ENCODE peak calls at places on chromosomes 16 and 17, in nine cellular contexts. One of them, this sample, is unnamed.

GRCh38 chr16:17927015-17927414 is 409.5 kb downstream of the NPIPA8 start:
- DNase-seq in CD4-positive, alpha-beta memory T cell: no peak
- DNase-seq in aorta: no peak
- DNase-seq in brain microvascular endothelial cell: no peak
- DNase-seq in A549: no peak
- DNase-seq in mesendoderm: peak
- DNase-seq in heart right ventricle: no peak
- DNase-seq in esophagus squamous epithelium: no peak
- DNase-seq in keratinocyte: no peak
- DNase-seq in this sample: no peak

GRCh38 chr17:50508573-50509460 is 578 bp downstream of the MYCBPAP start:
- DNase-seq in mesendoderm: no peak
- DNase-seq in heart right ventricle: no peak
- DNase-seq in esophagus squamous epithelium: no peak
- DNase-seq in brain microvascular endothelial cell: no peak
- DNase-seq in A549: no peak
- DNase-seq in keratinocyte: no peak
- DNase-seq in aorta: no peak
- DNase-seq in CD4-positive, alpha-beta memory T cell: no peak
- DNase-seq in this sample: no peak

GRCh38 chr16:48011888-48012658 is 143.7 kb downstream of the ABCC12 start:
- DNase-seq in aorta: no peak
- DNase-seq in A549: no peak
- DNase-seq in brain microvascular endothelial cell: no peak
- DNase-seq in keratinocyte: no peak
- DNase-seq in mesendoderm: no peak
- DNase-seq in esophagus squamous epithelium: no peak
- DNase-seq in heart right ventricle: no peak
- DNase-seq in CD4-positive, alpha-beta memory T cell: no peak
- DNase-seq in this sample: no peak

GRCh38 chr17:60680754-60681153 is 3.1 kb downstream of the BCAS3 start:
- DNase-seq in brain microvascular endothelial cell: no peak
- DNase-seq in heart right ventricle: no peak
- DNase-seq in keratinocyte: no peak
- DNase-seq in CD4-positive, alpha-beta memory T cell: no peak
- DNase-seq in mesendoderm: no peak
- DNase-seq in esophagus squamous epithelium: no peak
- DNase-seq in A549: no peak
- DNase-seq in aorta: no peak
- DNase-seq in this sample: no peak

GRCh38 chr16:75080205-75081029 is 36.2 kb downstream of the LDHD start:
- DNase-seq in CD4-positive, alpha-beta memory T cell: no peak
- DNase-seq in keratinocyte: no peak
- DNase-seq in aorta: no peak
- DNase-seq in esophagus squamous epithelium: no peak
- DNase-seq in heart right ventricle: no peak
- DNase-seq in brain microvascular endothelial cell: peak
- DNase-seq in mesendoderm: no peak
- DNase-seq in A549: no peak
- DNase-seq in this sample: peak

GRCh38 chr16:8251298-8251697 is 339.0 kb downstream of the TMEM114 start:
- DNase-seq in heart right ventricle: no peak
- DNase-seq in A549: no peak
- DNase-seq in keratinocyte: no peak
- DNase-seq in CD4-positive, alpha-beta memory T cell: no peak
- DNase-seq in esophagus squamous epithelium: no peak
- DNase-seq in mesendoderm: no peak
- DNase-seq in aorta: no peak
- DNase-seq in brain microvascular endothelial cell: no peak
- DNase-seq in this sample: no peak

GRCh38 chr17:40483679-40484078 is 17.7 kb downstream of the TNS4 start:
- DNase-seq in mesendoderm: peak
- DNase-seq in esophagus squamous epithelium: no peak
- DNase-seq in A549: no peak
- DNase-seq in brain microvascular endothelial cell: no peak
- DNase-seq in aorta: no peak
- DNase-seq in heart right ventricle: no peak
- DNase-seq in keratinocyte: peak
- DNase-seq in CD4-positive, alpha-beta memory T cell: no peak
- DNase-seq in this sample: no peak

GRCh38 chr17:30761058-30761457 is 63.4 kb downstream of the CRLF3 start:
- DNase-seq in keratinocyte: no peak
- DNase-seq in A549: no peak
- DNase-seq in brain microvascular endothelial cell: no peak
- DNase-seq in heart right ventricle: no peak
- DNase-seq in aorta: no peak
- DNase-seq in esophagus squamous epithelium: no peak
- DNase-seq in mesendoderm: no peak
- DNase-seq in CD4-positive, alpha-beta memory T cell: no peak
- DNase-seq in this sample: no peak

GRCh38 chr17:17859909-17860760 is 23.3 kb upstream of the SREBF1 start:
- DNase-seq in aorta: no peak
- DNase-seq in heart right ventricle: peak
- DNase-seq in esophagus squamous epithelium: no peak
- DNase-seq in brain microvascular endothelial cell: peak
- DNase-seq in mesendoderm: peak
- DNase-seq in CD4-positive, alpha-beta memory T cell: peak
- DNase-seq in keratinocyte: no peak
- DNase-seq in A549: peak
- DNase-seq in this sample: no peak

GRCh38 chr16:74034862-74035261 is 261.8 kb upstream of the PSMD7 start:
- DNase-seq in CD4-positive, alpha-beta memory T cell: no peak
- DNase-seq in esophagus squamous epithelium: no peak
- DNase-seq in heart right ventricle: no peak
- DNase-seq in aorta: no peak
- DNase-seq in A549: peak
- DNase-seq in keratinocyte: no peak
- DNase-seq in brain microvascular endothelial cell: peak
- DNase-seq in mesendoderm: peak
- DNase-seq in this sample: no peak

DNA sequence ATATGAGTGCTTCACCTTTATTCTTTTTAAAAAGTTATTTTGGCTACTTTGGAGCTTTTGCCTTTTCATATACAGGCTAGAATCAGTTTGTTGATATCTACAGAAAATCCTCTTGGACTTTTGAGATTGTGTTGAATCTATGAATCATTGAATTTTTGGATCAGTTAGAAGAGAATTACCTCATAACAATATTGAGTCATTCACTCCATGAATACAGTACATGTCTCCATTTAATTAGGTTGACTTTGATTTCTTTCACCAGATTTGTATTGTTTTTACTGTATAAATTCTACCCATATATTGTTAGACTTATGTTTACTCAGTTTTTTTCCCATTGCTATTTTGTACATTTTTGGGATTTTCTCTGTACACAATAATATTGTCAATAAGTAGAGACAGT is 54.4 kb downstream of the TAOK1 start:
- DNase-seq in mesendoderm: no peak
- DNase-seq in esophagus squamous epithelium: no peak
- DNase-seq in heart right ventricle: no peak
- DNase-seq in CD4-positive, alpha-beta memory T cell: no peak
- DNase-seq in aorta: no peak
- DNase-seq in keratinocyte: no peak
- DNase-seq in A549: no peak
- DNase-seq in brain microvascular endothelial cell: no peak
- DNase-seq in this sample: no peak
- H3K27ac ChIP-seq in mesendoderm: no peak
- H3K27ac ChIP-seq in esophagus squamous epithelium: no peak
- H3K27ac ChIP-seq in heart right ventricle: no peak
- H3K27ac ChIP-seq in CD4-positive, alpha-beta memory T cell: no peak
- H3K27ac ChIP-seq in aorta: no peak
- H3K27ac ChIP-seq in keratinocyte: no peak
- H3K27ac ChIP-seq in A549: no peak
- H3K27ac ChIP-seq in brain microvascular endothelial cell: no peak
- H3K27ac ChIP-seq in this sample: no peak

DNA sequence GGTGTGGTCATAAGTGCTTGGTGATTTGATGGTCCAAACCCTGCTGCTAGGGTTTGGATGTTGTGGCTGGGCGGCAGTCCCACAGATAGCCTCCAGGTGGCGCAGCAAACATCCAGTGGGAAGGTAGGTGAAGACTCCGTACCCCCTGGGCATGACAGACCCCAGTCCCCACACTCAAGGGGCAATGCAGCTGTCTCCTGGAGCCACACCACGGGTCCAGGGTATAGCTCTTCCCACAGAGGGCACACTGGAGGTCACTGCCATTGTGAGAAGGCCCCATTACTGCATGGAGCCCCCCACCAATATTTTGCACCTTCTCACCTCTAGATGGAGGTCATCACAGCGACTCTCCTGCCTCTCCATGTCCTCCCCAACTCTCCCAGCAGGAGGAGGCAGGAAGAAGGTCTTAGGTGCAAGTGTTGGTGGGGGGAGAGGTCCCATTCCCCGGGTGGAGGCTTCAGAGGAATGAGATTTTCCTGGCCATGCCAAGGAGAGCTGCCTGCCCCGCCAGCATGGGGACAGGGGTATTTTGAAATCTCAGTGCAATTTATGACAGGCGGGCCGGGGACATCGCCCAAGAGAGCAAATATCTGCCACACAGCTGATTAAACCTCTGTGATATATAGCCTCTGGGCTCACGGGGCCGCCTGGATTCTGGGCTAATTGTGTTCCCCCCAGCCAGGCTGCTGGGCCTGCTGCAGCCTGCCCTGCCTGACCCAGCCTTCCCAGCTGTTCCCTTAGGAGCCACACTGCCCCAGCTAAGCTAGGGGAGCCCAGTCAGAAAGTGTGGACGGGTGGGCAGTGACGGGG is 17.2 kb upstream of the C17orf113 start:
- DNase-seq in aorta: peak
- DNase-seq in CD4-positive, alpha-beta memory T cell: peak
- DNase-seq in A549: peak
- DNase-seq in keratinocyte: peak
- DNase-seq in heart right ventricle: peak
- DNase-seq in mesendoderm: peak
- DNase-seq in brain microvascular endothelial cell: peak
- DNase-seq in esophagus squamous epithelium: no peak
- DNase-seq in this sample: no peak
- H3K4me3 ChIP-seq in aorta: no peak
- H3K4me3 ChIP-seq in CD4-positive, alpha-beta memory T cell: no peak
- H3K4me3 ChIP-seq in A549: no peak
- H3K4me3 ChIP-seq in keratinocyte: no peak
- H3K4me3 ChIP-seq in heart right ventricle: no peak
- H3K4me3 ChIP-seq in mesendoderm: no peak
- H3K4me3 ChIP-seq in brain microvascular endothelial cell: no peak
- H3K4me3 ChIP-seq in esophagus squamous epithelium: no peak
- H3K4me3 ChIP-seq in this sample: no peak

GRCh38 chr17:1948517-1948825 is 76.7 kb downstream of the RTN4RL1 start:
- DNase-seq in esophagus squamous epithelium: no peak
- DNase-seq in CD4-positive, alpha-beta memory T cell: no peak
- DNase-seq in mesendoderm: no peak
- DNase-seq in keratinocyte: no peak
- DNase-seq in aorta: no peak
- DNase-seq in heart right ventricle: no peak
- DNase-seq in brain microvascular endothelial cell: no peak
- DNase-seq in A549: no peak
- DNase-seq in this sample: no peak

GRCh38 chr17:1945621-1946020 is 79.5 kb downstream of the RTN4RL1 start:
- DNase-seq in A549: no peak
- DNase-seq in CD4-positive, alpha-beta memory T cell: no peak
- DNase-seq in keratinocyte: no peak
- DNase-seq in brain microvascular endothelial cell: no peak
- DNase-seq in mesendoderm: no peak
- DNase-seq in esophagus squamous epithelium: no peak
- DNase-seq in heart right ventricle: no peak
- DNase-seq in aorta: no peak
- DNase-seq in this sample: no peak

GRCh38 chr17:1947743-1948516 is 77.2 kb downstream of the RTN4RL1 start:
- DNase-seq in keratinocyte: no peak
- DNase-seq in aorta: no peak
- DNase-seq in CD4-positive, alpha-beta memory T cell: no peak
- DNase-seq in A549: no peak
- DNase-seq in esophagus squamous epithelium: no peak
- DNase-seq in heart right ventricle: no peak
- DNase-seq in brain microvascular endothelial cell: no peak
- DNase-seq in mesendoderm: no peak
- DNase-seq in this sample: no peak

GRCh38 chr17:1946021-1946932 is 78.9 kb downstream of the RTN4RL1 start:
- DNase-seq in brain microvascular endothelial cell: no peak
- DNase-seq in keratinocyte: no peak
- DNase-seq in aorta: no peak
- DNase-seq in mesendoderm: no peak
- DNase-seq in heart right ventricle: no peak
- DNase-seq in A549: no peak
- DNase-seq in esophagus squamous epithelium: no peak
- DNase-seq in CD4-positive, alpha-beta memory T cell: no peak
- DNase-seq in this sample: no peak

DNA sequence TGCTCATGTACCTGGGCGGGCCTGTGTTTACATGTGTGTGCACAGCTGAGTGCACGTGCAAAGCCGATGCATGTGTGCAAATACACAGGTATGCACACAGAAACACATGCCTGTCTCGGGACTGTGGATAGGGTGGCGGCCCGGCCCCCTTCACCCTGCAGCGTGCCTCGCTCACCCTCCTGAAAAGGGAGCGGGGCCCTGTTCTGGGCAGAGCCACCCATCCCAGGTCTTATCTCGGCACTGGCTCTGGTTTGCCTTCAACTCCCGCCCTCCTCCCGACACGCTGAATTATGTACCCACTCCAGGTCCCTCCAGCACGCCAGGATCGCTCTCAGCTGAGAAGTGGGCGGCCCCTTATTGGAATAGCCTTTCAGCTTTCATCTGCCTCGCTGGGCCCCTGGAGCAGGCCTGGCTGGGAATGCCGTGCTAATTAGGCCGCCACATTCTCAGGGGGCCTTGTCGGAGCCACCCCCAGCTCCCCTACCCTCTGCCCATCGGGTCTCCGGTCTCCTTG is 77.8 kb downstream of the RTN4RL1 start:
- DNase-seq in brain microvascular endothelial cell: no peak
- DNase-seq in A549: no peak
- DNase-seq in heart right ventricle: peak
- DNase-seq in aorta: no peak
- DNase-seq in mesendoderm: no peak
- DNase-seq in CD4-positive, alpha-beta memory T cell: no peak
- DNase-seq in keratinocyte: no peak
- DNase-seq in esophagus squamous epithelium: no peak
- DNase-seq in this sample: no peak
- H3K27ac ChIP-seq in brain microvascular endothelial cell: no peak
- H3K27ac ChIP-seq in A549: no peak
- H3K27ac ChIP-seq in heart right ventricle: peak
- H3K27ac ChIP-seq in aorta: no peak
- H3K27ac ChIP-seq in mesendoderm: no peak
- H3K27ac ChIP-seq in CD4-positive, alpha-beta memory T cell: no peak
- H3K27ac ChIP-seq in keratinocyte: no peak
- H3K27ac ChIP-seq in esophagus squamous epithelium: no peak
- H3K27ac ChIP-seq in this sample: no peak

GRCh38 chr16:3797904-3798811 is 80.8 kb upstream of the TRAP1 start:
- DNase-seq in heart right ventricle: no peak
- DNase-seq in brain microvascular endothelial cell: no peak
- DNase-seq in A549: no peak
- DNase-seq in CD4-positive, alpha-beta memory T cell: no peak
- DNase-seq in aorta: no peak
- DNase-seq in keratinocyte: no peak
- DNase-seq in esophagus squamous epithelium: no peak
- DNase-seq in mesendoderm: peak
- DNase-seq in this sample: no peak
- H3K4me3 ChIP-seq in heart right ventricle: no peak
- H3K4me3 ChIP-seq in brain microvascular endothelial cell: no peak
- H3K4me3 ChIP-seq in A549: no peak
- H3K4me3 ChIP-seq in CD4-positive, alpha-beta memory T cell: peak
- H3K4me3 ChIP-seq in aorta: no peak
- H3K4me3 ChIP-seq in keratinocyte: no peak
- H3K4me3 ChIP-seq in esophagus squamous epithelium: no peak
- H3K4me3 ChIP-seq in mesendoderm: no peak
- H3K4me3 ChIP-seq in this sample: no peak